ENCODE peak calls at places on chromosome 15, in seven cellular contexts. D, A, J, V, X, I and F are unnamed samples.

GRCh38 chr15:41832875-41833274 is 5.0 kb downstream of the JMJD7 start:
- DNase-seq in X (no peak), D (no peak), I (no peak), J (no peak), V (no peak), A (peak; percentile 34), F (no peak)

GRCh38 chr15:67456677-67457529 is 64.0 kb upstream of the C15orf61 start:
- DNase-seq in X (peak; percentile 98), A (peak; percentile 85), J (peak; percentile 86), V (peak; percentile 90), D (peak; percentile 68), I (peak; percentile 70), F (peak; percentile 23)

GRCh38 chr15:41341519-41341918 is 8.8 kb downstream of the NUSAP1 start:
- DNase-seq in X (no peak), I (no peak), D (no peak), A (no peak), J (no peak), V (no peak), F (no peak)

GRCh38 chr15:59296181-59296617 is 76.5 kb downstream of the MYO1E start:
- DNase-seq in I (no peak), V (no peak), J (no peak), A (peak; percentile 66), D (no peak), X (no peak), F (no peak)

GRCh38 chr15:70669006-70669602 is 94.3 kb downstream of the UACA start:
- DNase-seq in V (no peak), I (no peak), X (no peak), D (peak; percentile 16), A (no peak), J (no peak), F (peak; percentile 80)

GRCh38 chr15:90685688-90686434 is 31.3 kb upstream of the BLM start:
- DNase-seq in J (no peak), I (no peak), A (no peak), X (no peak), V (no peak), D (no peak), F (no peak)

GRCh38 chr15:61186905-61187865 is 41.9 kb downstream of the RORA start:
- DNase-seq in J (peak; percentile 27), X (no peak), I (no peak), A (peak; percentile 52), D (no peak), V (peak; percentile 56), F (no peak)

GRCh38 chr15:56538901-56539545 is 74.1 kb upstream of the MNS1 start:
- DNase-seq in V (no peak), X (no peak), I (no peak), A (no peak), D (no peak), J (no peak), F (no peak)

GRCh38 chr15:68262514-68263356 is 14.8 kb upstream of the FEM1B start:
- DNase-seq in A (no peak), J (no peak), X (peak; percentile 63), I (no peak), D (no peak), V (no peak), F (no peak)

GRCh38 chr15:64883997-64884511 is 27.6 kb upstream of the ANKDD1A start:
- DNase-seq in J (peak; percentile 64), V (peak; percentile 82), D (no peak), I (peak; percentile 74), X (no peak), A (peak; percentile 45), F (peak; percentile 79)

GRCh38 chr15:37059051-37059450 is 41.3 kb downstream of the MEIS2 start:
- DNase-seq in D (no peak), X (no peak), A (peak; percentile 41), V (no peak), J (no peak), I (no peak), F (no peak)

GRCh38 chr15:27587810-27588209 is 511.3 kb downstream of the OCA2 start:
- DNase-seq in I (no peak), J (no peak), V (no peak), D (peak; percentile 44), X (peak; percentile 31), A (peak; percentile 50), F (no peak)

GRCh38 chr15:70259030-70259424 is 161.3 kb upstream of the TLE3 start:
- DNase-seq in X (peak; percentile 44), D (no peak), V (peak; percentile 81), I (peak; percentile 36), J (peak; percentile 77), A (peak; percentile 93), F (no peak)

GRCh38 chr15:66703540-66703941 is 1.5 kb downstream of the SMAD6 start:
- DNase-seq in I (no peak), V (peak; percentile 72), D (no peak), X (peak; percentile 64), J (no peak), A (peak; percentile 55), F (no peak)

GRCh38 chr15:23647001-23647295 is 719 bp downstream of the MAGEL2 start:
- DNase-seq in A (no peak), V (no peak), I (no peak), X (no peak), J (no peak), D (no peak), F (no peak)

GRCh38 chr15:95684693-95685115 is 645.8 kb upstream of the NR2F2 start:
- DNase-seq in X (no peak), V (no peak), J (no peak), I (no peak), A (no peak), D (no peak), F (no peak)

GRCh38 chr15:99592135-99592845 is 26.5 kb downstream of the MEF2A start:
- DNase-seq in D (no peak), J (no peak), I (no peak), A (no peak), V (no peak), X (no peak), F (no peak)

GRCh38 chr15:75231836-75232235 is 26.3 kb upstream of the GOLGA6C start:
- DNase-seq in X (no peak), I (no peak), D (no peak), V (no peak), J (no peak), A (no peak), F (no peak)

GRCh38 chr15:93102211-93102610 is 13.2 kb upstream of the RGMA start:
- DNase-seq in X (no peak), V (no peak), J (no peak), D (no peak), I (no peak), A (no peak), F (no peak)

GRCh38 chr15:45611305-45611704 is 23.5 kb upstream of the SQOR start:
- DNase-seq in V (no peak), J (no peak), I (no peak), X (no peak), A (peak; percentile 35), D (no peak), F (no peak)

GRCh38 chr15:69034352-69034751 is 19.9 kb downstream of the NOX5 start:
- DNase-seq in V (no peak), A (no peak), J (no peak), X (peak; percentile 3), I (no peak), D (no peak), F (no peak)

GRCh38 chr15:38461089-38461833 is 7.3 kb downstream of the FAM98B start:
- DNase-seq in X (no peak), I (no peak), V (no peak), J (no peak), A (no peak), D (no peak), F (no peak)

GRCh38 chr15:40929730-40930429 is 740 bp downstream of the DLL4 start:
- DNase-seq in I (no peak), V (peak; percentile 74), J (no peak), D (no peak), A (peak; percentile 89), X (peak; percentile 76), F (no peak)

GRCh38 chr15:88049509-88049908 is 207.0 kb downstream of the NTRK3 start:
- DNase-seq in X (no peak), A (no peak), I (no peak), D (no peak), V (no peak), J (no peak), F (no peak)

GRCh38 chr15:42602501-42602900 is 27.1 kb downstream of the STARD9 start:
- DNase-seq in V (no peak), A (no peak), D (no peak), I (no peak), X (no peak), J (no peak), F (no peak)

GRCh38 chr15:42108189-42108588 is 13.8 kb upstream of the PLA2G4D start:
- DNase-seq in D (no peak), V (no peak), J (no peak), A (no peak), I (no peak), X (no peak), F (no peak)

GRCh38 chr15:84734794-84735479 is 13.5 kb upstream of the ZNF592 start:
- DNase-seq in A (peak; percentile 90), I (peak; percentile 47), V (peak; percentile 49), X (peak; percentile 86), D (peak; percentile 92), J (peak; percentile 53), F (peak; percentile 94)

GRCh38 chr15:40409366-40409765 is 3.8 kb downstream of the IVD start:
- DNase-seq in I (no peak), A (no peak), X (no peak), V (no peak), J (no peak), D (no peak), F (no peak)

GRCh38 chr15:29784413-29784812 is 37.9 kb downstream of the TJP1 start:
- DNase-seq in I (no peak), X (no peak), J (no peak), A (no peak), D (no peak), V (no peak), F (no peak)

GRCh38 chr15:45234562-45235235 is 17.3 kb upstream of the SLC28A2 start:
- DNase-seq in I (no peak), V (no peak), D (no peak), X (no peak), A (no peak), J (no peak), F (no peak)

GRCh38 chr15:39084683-39085530 is 496.0 kb upstream of the THBS1 start:
- DNase-seq in X (no peak), J (peak; percentile 4), A (no peak), V (peak; percentile 50), I (no peak), D (no peak), F (no peak)

GRCh38 chr15:68158046-68158628 is 47.0 kb downstream of the CALML4 start:
- DNase-seq in J (no peak), I (no peak), V (no peak), D (no peak), A (no peak), X (peak; percentile 50), F (no peak)

GRCh38 chr15:79308874-79309273 is 2.0 kb upstream of the TMED3 start:
- DNase-seq in D (no peak), I (no peak), A (no peak), X (no peak), V (no peak), J (no peak), F (no peak)

GRCh38 chr15:59166601-59167265 is 39.9 kb upstream of the LDHAL6B start:
- DNase-seq in J (no peak), I (no peak), A (peak; percentile 19), V (no peak), X (no peak), D (no peak), F (no peak)

GRCh38 chr15:101689901-101690300 is 34.4 kb downstream of the TARS3 start:
- DNase-seq in J (no peak), A (no peak), V (no peak), D (no peak), I (no peak), X (no peak), F (no peak)

GRCh38 chr15:60460931-60461330 is 18.0 kb downstream of the ICE2 start:
- DNase-seq in X (no peak), I (no peak), D (no peak), V (no peak), J (no peak), A (no peak), F (no peak)

GRCh38 chr15:23484870-23485269 is 37.8 kb upstream of the GOLGA6L2 start:
- DNase-seq in X (no peak), J (no peak), A (no peak), V (no peak), D (no peak), I (no peak), F (no peak)

GRCh38 chr15:68055224-68055705 is 1.1 kb downstream of the PIAS1 start:
- DNase-seq in D (no peak), X (peak; percentile 61), J (peak; percentile 39), V (no peak), A (peak; percentile 80), I (peak; percentile 30), F (peak; percentile 88)